ENCODE peak calls at places on chromosome 1, in nine cellular contexts. D is small intestine; T is esophagus muscularis mucosa; F is fibroblast of lung; Y is PC-3; R is CD4-positive, alpha-beta memory T cell; U is gastrocnemius medialis; S is tibial nerve; O is uterus. M is an unnamed sample. For H3K4me1, the result is how much of the 10 kb centered on the place peaks cover.

GRCh38 chr1:11707621-11708276 is 16.2 kb downstream of the DRAXIN start:
- DNase-seq in T (no peak), S (no peak), R (no peak), D (peak), O (no peak), Y (no peak), F (no peak), U (peak), M (peak)

GRCh38 chr1:99772809-99773208 is 6.4 kb upstream of the FRRS1 start:
- DNase-seq in D (no peak), U (no peak), T (no peak), F (no peak), O (no peak), Y (no peak), S (no peak), R (no peak), M (no peak)

GRCh38 chr1:246355421-246356230 is 151.5 kb downstream of the SMYD3 start:
- DNase-seq in D (no peak), S (no peak), U (no peak), R (no peak), Y (no peak), O (no peak), T (no peak), F (no peak), M (no peak)

GRCh38 chr1:212396638-212397037 is 18.0 kb downstream of the PACC1 start:
- DNase-seq in O (no peak), U (no peak), R (no peak), F (peak), T (no peak), D (no peak), Y (no peak), S (no peak), M (no peak)

GRCh38 chr1:82455342-82455741 is 654.6 kb downstream of the ADGRL2 start:
- DNase-seq in S (no peak), O (no peak), D (no peak), Y (no peak), R (no peak), U (no peak), F (no peak), T (no peak), M (no peak)

GRCh38 chr1:225863167-225863566 is 19.0 kb downstream of the TMEM63A start:
- DNase-seq in S (no peak), D (no peak), U (no peak), T (no peak), Y (no peak), R (no peak), O (peak), F (peak), M (no peak)

GRCh38 chr1:219119839-219120238 is 53.8 kb upstream of the LYPLAL1 start:
- DNase-seq in O (peak), S (no peak), Y (no peak), F (no peak), R (no peak), D (no peak), U (no peak), T (no peak), M (no peak)

GRCh38 chr1:70353641-70354331 is 736 bp downstream of the ANKRD13C start:
- DNase-seq in U (no peak), R (no peak), D (no peak), T (peak), Y (peak), O (peak), S (no peak), F (peak), M (no peak)

GRCh38 chr1:113073457-113073950 is 506 bp downstream of the LRIG2 start:
- DNase-seq in T (no peak), S (no peak), U (peak), F (peak), R (no peak), Y (peak), O (peak), D (peak), M (peak)

GRCh38 chr1:89757532-89757931 is 63.3 kb upstream of the LRRC8D start:
- DNase-seq in F (peak), O (no peak), R (peak), T (peak), U (no peak), S (no peak), D (peak), Y (no peak), M (peak)

GRCh38 chr1:21497466-21498061 is 11.7 kb upstream of the ALPL start:
- DNase-seq in S (no peak), Y (no peak), D (no peak), R (no peak), T (no peak), U (no peak), F (no peak), O (no peak), M (no peak)

GRCh38 chr1:10186453-10187319 is 23.7 kb upstream of the KIF1B start:
- DNase-seq in O (no peak), F (no peak), R (no peak), D (no peak), U (no peak), S (no peak), Y (no peak), T (no peak), M (no peak)

GRCh38 chr1:62436039-62436465 is 797 bp upstream of the USP1 start:
- DNase-seq in S (no peak), D (no peak), T (peak), U (no peak), O (no peak), Y (no peak), R (peak), F (no peak), M (peak)

GRCh38 chr1:62263006-62263812 is 56.0 kb downstream of the KANK4 start:
- DNase-seq in O (no peak), S (no peak), Y (no peak), D (no peak), T (no peak), U (no peak), R (no peak), F (no peak), M (no peak)

GRCh38 chr1:193060938-193061337 is 1.5 kb downstream of the RO60 start:
- DNase-seq in S (no peak), U (no peak), D (peak), O (no peak), Y (no peak), T (no peak), R (no peak), F (peak), M (no peak)

GRCh38 chr1:205495237-205495823 is 9.1 kb upstream of the CDK18 start:
- DNase-seq in U (no peak), R (no peak), F (no peak), Y (no peak), S (no peak), D (peak), T (no peak), O (no peak), M (peak)

GRCh38 chr1:180199018-180199417 is 31.0 kb upstream of the LHX4 start:
- DNase-seq in R (no peak), F (no peak), T (no peak), D (no peak), O (no peak), U (no peak), S (no peak), Y (no peak), M (no peak)

GRCh38 chr1:109837852-109838570 is 72.6 kb upstream of the CSF1 start:
- DNase-seq in U (no peak), D (no peak), T (no peak), R (no peak), S (no peak), F (no peak), O (no peak), Y (no peak), M (no peak)

GRCh38 chr1:53619088-53619810 is 119.7 kb downstream of the GLIS1 start:
- DNase-seq in Y (no peak), R (no peak), F (no peak), O (peak), U (no peak), T (no peak), S (no peak), D (no peak), M (no peak)

GRCh38 chr1:240352769-240353168 is 259.2 kb downstream of the GREM2 start:
- DNase-seq in O (peak), F (no peak), S (no peak), R (no peak), D (no peak), T (no peak), Y (peak), U (no peak), M (no peak)

GRCh38 chr1:112882271-112882744 is 73.7 kb downstream of the SLC16A1 start:
- DNase-seq in R (no peak), T (no peak), O (no peak), F (no peak), U (peak), Y (no peak), D (no peak), S (no peak), M (no peak)

GRCh38 chr1:40432644-40433385 is 17.5 kb upstream of the ZFP69B start:
- DNase-seq in R (no peak), Y (no peak), O (no peak), D (no peak), S (no peak), U (no peak), F (no peak), T (no peak), M (no peak)

GRCh38 chr1:51512611-51513010 is 6.5 kb downstream of the EPS15 start:
- DNase-seq in S (no peak), T (no peak), R (no peak), F (no peak), U (no peak), O (no peak), D (no peak), Y (no peak), M (no peak)

GRCh38 chr1:51509773-51510172 is 9.3 kb downstream of the EPS15 start:
- DNase-seq in T (no peak), D (no peak), O (no peak), U (no peak), F (no peak), Y (no peak), S (no peak), R (no peak), M (no peak)

GRCh38 chr1:51514733-51515132 is 4.3 kb downstream of the EPS15 start:
- DNase-seq in S (no peak), Y (no peak), T (no peak), R (no peak), F (no peak), U (no peak), O (no peak), D (peak), M (no peak)

GRCh38 chr1:51515312-51515960 is 3.6 kb downstream of the EPS15 start:
- DNase-seq in F (no peak), D (no peak), Y (no peak), S (no peak), R (no peak), U (no peak), T (no peak), O (no peak), M (no peak)

GRCh38 chr1:51512120-51512519 is 6.9 kb downstream of the EPS15 start:
- DNase-seq in S (no peak), R (no peak), D (no peak), F (no peak), T (no peak), U (no peak), Y (no peak), O (no peak), M (no peak)
- H3K4me1 ChIP-seq in S (under half), R (half or more), D (under half), F (under half), T (half or more), U (half or more), Y (under half), O (under half), M (half or more)

GRCh38 chr1:106517218-106517617 is 539.3 kb upstream of the PRMT6 start:
- DNase-seq in U (no peak), D (no peak), O (no peak), R (no peak), Y (no peak), S (no peak), T (no peak), F (no peak), M (no peak)

DNA sequence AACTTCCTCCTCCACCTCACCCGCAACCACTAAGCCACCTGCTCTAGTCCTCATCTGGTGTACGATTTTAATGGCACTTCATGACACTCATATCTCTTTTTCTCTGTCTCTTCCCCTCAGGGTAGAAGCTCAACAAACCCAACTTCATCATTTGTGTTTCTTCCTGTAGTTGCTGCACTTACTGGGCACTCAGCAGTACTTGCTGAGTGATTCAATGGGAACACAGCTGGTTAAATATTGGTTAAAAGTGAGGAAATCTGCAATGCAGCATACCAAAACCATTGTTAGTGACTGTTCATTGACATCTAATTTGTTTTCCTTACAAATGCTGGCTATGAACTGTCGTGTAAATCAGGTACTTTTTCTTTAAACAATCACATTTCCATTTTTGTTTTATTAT is 541.1 kb upstream of the PRMT6 start:
- DNase-seq in Y (peak), T (no peak), R (no peak), S (no peak), D (no peak), U (no peak), F (no peak), O (no peak), M (no peak)
- H3K27ac ChIP-seq in Y (no peak), T (no peak), R (no peak), S (no peak), D (no peak), U (no peak), F (no peak), O (no peak), M (no peak)

GRCh38 chr1:201632364-201632952 is 93.5 kb downstream of the NAV1 start:
- DNase-seq in F (no peak), T (no peak), S (no peak), R (no peak), Y (no peak), O (no peak), D (peak), U (no peak), M (no peak)
- H3K4me3 ChIP-seq in F (no peak), T (no peak), S (no peak), R (no peak), Y (no peak), O (no peak), D (no peak), U (no peak), M (no peak)

DNA sequence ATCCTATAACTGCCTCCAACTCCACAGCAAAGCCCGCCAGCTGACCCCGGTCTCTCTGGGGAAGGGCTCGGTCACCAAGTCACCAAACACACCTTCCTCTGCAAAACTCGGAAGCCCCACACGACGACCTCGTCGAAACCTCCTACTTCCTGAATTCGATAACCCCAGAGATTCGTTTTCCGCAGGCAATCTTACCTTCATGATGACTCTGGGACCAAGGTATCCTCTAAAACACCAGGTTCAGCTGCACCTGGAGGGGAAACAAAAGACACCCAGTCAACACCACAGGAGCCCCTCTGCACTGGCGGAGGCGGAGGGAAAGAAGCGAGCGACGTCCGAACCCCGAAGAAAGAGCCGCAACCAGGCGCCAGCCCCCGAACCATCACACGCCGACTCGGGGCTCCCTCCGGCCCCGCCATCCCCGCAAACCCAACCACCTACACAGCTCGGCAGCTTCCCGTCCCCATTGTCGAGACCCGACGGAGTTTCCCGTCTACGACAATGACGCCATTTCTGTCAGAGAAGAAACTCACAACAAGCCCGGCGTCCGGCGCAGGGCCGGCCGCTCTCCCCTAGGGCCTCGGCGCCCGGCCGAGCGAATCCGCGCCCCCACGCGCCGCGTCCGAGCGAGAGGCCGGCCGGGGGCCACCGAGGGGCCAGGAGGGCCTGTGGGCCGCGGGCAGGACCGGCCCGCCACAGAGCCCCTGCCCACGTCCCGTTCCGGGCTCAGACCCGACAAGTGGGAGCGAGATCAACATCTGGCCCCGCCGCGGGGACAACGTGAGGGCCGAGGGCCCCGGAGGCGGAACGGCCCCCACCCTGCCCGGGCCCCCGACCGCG is 1.0 kb downstream of the ARID4B start:
- DNase-seq in O (peak), D (peak), T (no peak), S (peak), R (peak), U (peak), F (no peak), Y (peak), M (peak)
- H3K4me1 ChIP-seq in O (under half), D (under half), T (half or more), S (under half), R (half or more), U (half or more), F (under half), Y (under half), M (half or more)

M was measured in left ventricle myocardium inferior.